ENCODE peak calls at places on chromosomes 13 and 19, in ten cellular contexts. W is suprapubic skin, U is A549, O is sigmoid colon, X is stomach, I is ovary, L is H1, A is tibial nerve, G is K562, F is GM12878. E is an unnamed sample.

GRCh38 chr13:106155411-106155810 is 380.1 kb downstream of the EFNB2 start:
- DNase-seq in W (no peak), U (no peak), O (no peak), X (no peak), I (no peak), L (no peak), A (no peak), G (no peak), F (no peak), E (no peak)

GRCh38 chr19:41323430-41324125 is 13.6 kb downstream of the CCDC97 start:
- DNase-seq in W (peak), U (peak), O (peak), X (peak), I (peak), L (no peak), A (peak), G (peak), F (no peak), E (no peak)

GRCh38 chr19:35120492-35120891 is 4.9 kb downstream of the FXYD3 start:
- DNase-seq in W (no peak), U (no peak), O (no peak), X (no peak), I (no peak), L (no peak), A (peak), G (no peak), F (no peak), E (no peak)

GRCh38 chr13:27920677-27921420 is 1.0 kb downstream of the PDX1 start:
- DNase-seq in W (no peak), U (peak), O (no peak), X (no peak), I (no peak), L (peak), A (no peak), G (no peak), F (no peak), E (no peak)

GRCh38 chr13:49443327-49443688 is 556 bp downstream of the CAB39L start:
- DNase-seq in W (no peak), U (no peak), O (no peak), X (no peak), I (no peak), L (no peak), A (no peak), G (no peak), F (no peak), E (no peak)

GRCh38 chr13:63124863-63125262 is 1709.2 kb upstream of the PCDH20 start:
- DNase-seq in W (no peak), U (no peak), O (no peak), X (no peak), I (no peak), L (no peak), A (no peak), G (no peak), F (no peak), E (no peak)

GRCh38 chr13:23322353-23323336 is 110.9 kb downstream of the SACS start:
- DNase-seq in W (no peak), U (no peak), O (no peak), X (no peak), I (no peak), L (no peak), A (no peak), G (no peak), F (no peak), E (no peak)

GRCh38 chr13:40383922-40384321 is 282.5 kb downstream of the FOXO1 start:
- DNase-seq in W (no peak), U (no peak), O (no peak), X (no peak), I (no peak), L (no peak), A (no peak), G (no peak), F (no peak), E (no peak)

GRCh38 chr19:6216996-6217751 is 62.6 kb downstream of the MLLT1 start:
- DNase-seq in W (no peak), U (no peak), O (peak), X (no peak), I (peak), L (no peak), A (no peak), G (peak), F (no peak), E (no peak)

GRCh38 chr13:80037505-80037888 is 303.4 kb downstream of the SPRY2 start:
- DNase-seq in W (no peak), U (no peak), O (no peak), X (no peak), I (no peak), L (no peak), A (no peak), G (no peak), F (no peak), E (no peak)

DNA sequence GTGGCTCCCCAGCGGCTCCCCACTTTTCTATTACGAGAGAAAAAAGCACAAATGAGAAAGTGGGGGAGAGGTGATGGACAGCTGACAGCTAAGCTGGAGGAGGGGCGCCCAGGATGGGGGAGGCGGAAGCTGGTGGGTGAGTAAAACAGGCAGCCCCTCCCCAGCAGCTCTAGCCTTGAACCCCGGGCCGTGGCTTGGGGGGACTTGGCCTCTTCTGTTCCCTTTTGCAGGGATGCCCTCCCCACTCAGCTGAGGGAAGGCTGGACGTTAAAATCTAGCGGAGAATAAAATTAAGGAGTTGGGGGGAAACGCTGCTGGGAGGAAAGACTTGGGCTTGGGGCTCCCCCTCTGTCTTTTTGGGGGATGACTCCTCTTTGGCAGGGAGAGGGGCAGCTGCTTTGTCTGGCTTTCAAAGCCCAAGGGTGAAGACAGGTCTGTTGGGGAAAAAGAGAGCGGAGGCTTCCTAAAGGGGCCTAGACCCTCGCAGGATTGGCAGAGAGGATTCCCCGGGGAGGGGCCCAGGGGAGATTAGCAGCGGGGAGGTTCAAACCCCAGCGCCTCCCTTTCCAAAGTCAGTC is 1.4 kb upstream of the SAMD1 start:
- DNase-seq in W (peak), U (no peak), O (no peak), X (no peak), I (no peak), L (peak), A (no peak), G (peak), F (no peak), E (no peak)
- H3K27ac ChIP-seq in W (no peak), U (peak), O (peak), X (peak), I (peak), L (no peak), A (peak), G (peak), F (peak), E (peak)

GRCh38 chr19:48123907-48124675 is 13.5 kb upstream of the PLA2G4C start:
- DNase-seq in W (no peak), U (no peak), O (no peak), X (no peak), I (no peak), L (no peak), A (no peak), G (no peak), F (no peak), E (no peak)
- TF ChIP-seq EP300 in W (no peak), U (no peak), O (no peak), X (no peak), I (no peak), L (no peak), A (no peak), G (no peak), F (no peak), E (no peak)

DNA sequence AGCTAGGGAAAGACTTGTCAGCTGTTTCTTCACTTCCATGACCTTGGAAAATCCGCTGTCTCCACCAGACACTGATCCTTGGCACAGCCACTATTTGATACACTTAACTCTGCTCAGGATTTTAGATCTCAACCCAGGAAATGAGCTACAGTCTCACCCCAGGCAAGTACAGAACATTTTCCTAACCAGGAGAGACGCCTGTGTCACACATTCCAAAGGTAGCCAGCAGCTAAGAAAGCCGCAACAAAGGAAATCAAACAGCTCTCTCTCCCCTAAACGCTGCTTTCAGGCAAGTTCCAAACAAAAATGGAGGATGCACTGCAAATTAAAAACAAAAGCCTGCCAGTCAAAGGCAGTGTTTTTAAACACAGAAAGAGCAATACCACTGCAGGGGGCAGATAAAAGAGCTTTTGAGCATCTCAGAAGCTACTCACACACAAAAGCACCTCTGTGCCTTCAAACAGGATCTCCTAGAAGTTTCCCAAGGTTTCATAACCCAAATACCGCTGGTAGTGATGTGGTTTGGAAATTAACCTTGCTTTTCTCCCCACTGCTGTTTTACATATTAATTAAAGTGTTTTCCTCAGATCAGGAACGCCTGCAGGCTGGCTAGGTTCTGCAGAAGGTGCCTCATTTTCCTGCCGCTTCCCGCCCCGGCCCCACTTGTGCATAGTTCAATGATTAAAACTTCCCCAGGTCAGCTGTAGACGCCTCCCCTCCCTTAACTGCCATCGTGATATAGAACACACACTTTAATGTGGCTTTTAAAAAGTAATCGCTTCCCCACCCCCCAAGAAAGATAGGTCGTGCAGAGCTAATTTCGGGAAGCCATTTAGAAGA is 57.1 kb downstream of the IRS2 start:
- DNase-seq in W (no peak), U (no peak), O (no peak), X (no peak), I (no peak), L (no peak), A (no peak), G (no peak), F (no peak), E (no peak)
- H3K27ac ChIP-seq in W (no peak), U (no peak), O (no peak), X (no peak), I (no peak), L (no peak), A (no peak), G (no peak), F (no peak), E (no peak)

DNA sequence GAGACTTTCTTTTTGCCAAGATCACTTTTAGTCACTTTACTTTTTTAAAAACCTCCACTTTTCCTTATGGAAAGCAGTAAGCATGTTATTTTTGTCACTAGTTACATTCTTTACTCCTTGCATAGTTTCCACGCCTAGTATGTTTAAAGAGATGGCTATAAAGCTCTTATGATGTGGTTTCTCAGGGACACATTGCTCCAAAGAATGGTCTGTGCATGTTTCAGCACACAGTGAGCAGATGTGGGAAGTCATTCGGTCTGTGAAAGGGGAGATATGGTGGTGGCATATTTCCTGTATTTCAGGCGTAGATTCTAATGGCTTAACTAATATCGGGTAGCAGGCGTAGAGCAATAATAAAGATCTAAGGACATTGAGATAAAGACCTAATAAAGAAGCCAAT is 180.7 kb downstream of the SLITRK6 start:
- DNase-seq in W (no peak), U (no peak), O (no peak), X (no peak), I (no peak), L (no peak), A (no peak), G (no peak), F (no peak), E (no peak)
- TF ChIP-seq EP300 in W (no peak), U (no peak), O (no peak), X (no peak), I (no peak), L (no peak), A (no peak), G (no peak), F (no peak), E (no peak)

E was measured in esophagus muscularis mucosa.